ENCODE peak calls at places on chromosomes 7 and 10, in seven cellular contexts. One of them, this sample, is unnamed.

GRCh38 chr7:80900583-80901576 is 18.0 kb downstream of the SEMA3C start:
- DNase-seq in A549: no peak
- DNase-seq in K562: no peak
- DNase-seq in GM12878: no peak
- DNase-seq in SK-N-SH: no peak
- DNase-seq in HepG2: no peak
- DNase-seq in H1: no peak
- DNase-seq in this sample: peak; percentile 74

GRCh38 chr10:86229378-86229777 is 137.2 kb downstream of the GRID1 start:
- DNase-seq in A549: no peak
- DNase-seq in K562: no peak
- DNase-seq in GM12878: no peak
- DNase-seq in SK-N-SH: no peak
- DNase-seq in HepG2: no peak
- DNase-seq in H1: no peak
- DNase-seq in this sample: no peak

GRCh38 chr10:89633484-89633883 is 11.6 kb downstream of the PANK1 start:
- DNase-seq in A549: no peak
- DNase-seq in K562: no peak
- DNase-seq in GM12878: no peak
- DNase-seq in SK-N-SH: no peak
- DNase-seq in HepG2: peak; percentile 45
- DNase-seq in H1: no peak
- DNase-seq in this sample: peak; percentile 91

GRCh38 chr7:7779888-7780287 is 61.5 kb upstream of the RPA3 start:
- DNase-seq in A549: no peak
- DNase-seq in K562: no peak
- DNase-seq in GM12878: no peak
- DNase-seq in SK-N-SH: no peak
- DNase-seq in HepG2: no peak
- DNase-seq in H1: no peak
- DNase-seq in this sample: no peak

GRCh38 chr10:12937527-12937926 is 64.0 kb downstream of the CCDC3 start:
- DNase-seq in A549: no peak
- DNase-seq in K562: no peak
- DNase-seq in GM12878: no peak
- DNase-seq in SK-N-SH: no peak
- DNase-seq in HepG2: no peak
- DNase-seq in H1: no peak
- DNase-seq in this sample: no peak

GRCh38 chr7:128938524-128939074 is 872 bp downstream of the IRF5 start:
- DNase-seq in A549: no peak
- DNase-seq in K562: no peak
- DNase-seq in GM12878: no peak
- DNase-seq in SK-N-SH: peak; percentile 70
- DNase-seq in HepG2: no peak
- DNase-seq in H1: no peak
- DNase-seq in this sample: no peak

GRCh38 chr10:22455068-22455467 is 109.8 kb downstream of the SPAG6 start:
- DNase-seq in A549: no peak
- DNase-seq in K562: no peak
- DNase-seq in GM12878: no peak
- DNase-seq in SK-N-SH: no peak
- DNase-seq in HepG2: no peak
- DNase-seq in H1: no peak
- DNase-seq in this sample: no peak

GRCh38 chr7:106865130-106866115 is at the start of gene PIK3CG:
- DNase-seq in A549: no peak
- DNase-seq in K562: peak; percentile 65
- DNase-seq in GM12878: peak; percentile 41
- DNase-seq in SK-N-SH: no peak
- DNase-seq in HepG2: no peak
- DNase-seq in H1: no peak
- DNase-seq in this sample: no peak

GRCh38 chr7:31058122-31058521 is 6.0 kb downstream of the ADCYAP1R1 start:
- DNase-seq in A549: no peak
- DNase-seq in K562: peak; percentile 9
- DNase-seq in GM12878: no peak
- DNase-seq in SK-N-SH: no peak
- DNase-seq in HepG2: no peak
- DNase-seq in H1: no peak
- DNase-seq in this sample: peak; percentile 22

GRCh38 chr10:1183033-1183396 is 126.8 kb downstream of the WDR37 start:
- DNase-seq in A549: no peak
- DNase-seq in K562: no peak
- DNase-seq in GM12878: no peak
- DNase-seq in SK-N-SH: no peak
- DNase-seq in HepG2: no peak
- DNase-seq in H1: no peak
- DNase-seq in this sample: no peak

GRCh38 chr10:1180836-1181235 is 124.7 kb downstream of the WDR37 start:
- DNase-seq in A549: peak; percentile 10
- DNase-seq in K562: peak; percentile 23
- DNase-seq in GM12878: no peak
- DNase-seq in SK-N-SH: no peak
- DNase-seq in HepG2: no peak
- DNase-seq in H1: no peak
- DNase-seq in this sample: no peak

GRCh38 chr10:1180071-1180730 is 124.0 kb downstream of the WDR37 start:
- DNase-seq in A549: no peak
- DNase-seq in K562: no peak
- DNase-seq in GM12878: no peak
- DNase-seq in SK-N-SH: no peak
- DNase-seq in HepG2: no peak
- DNase-seq in H1: no peak
- DNase-seq in this sample: no peak

GRCh38 chr10:1183746-1184145 is 127.6 kb downstream of the WDR37 start:
- DNase-seq in A549: no peak
- DNase-seq in K562: no peak
- DNase-seq in GM12878: no peak
- DNase-seq in SK-N-SH: no peak
- DNase-seq in HepG2: no peak
- DNase-seq in H1: no peak
- DNase-seq in this sample: no peak

DNA sequence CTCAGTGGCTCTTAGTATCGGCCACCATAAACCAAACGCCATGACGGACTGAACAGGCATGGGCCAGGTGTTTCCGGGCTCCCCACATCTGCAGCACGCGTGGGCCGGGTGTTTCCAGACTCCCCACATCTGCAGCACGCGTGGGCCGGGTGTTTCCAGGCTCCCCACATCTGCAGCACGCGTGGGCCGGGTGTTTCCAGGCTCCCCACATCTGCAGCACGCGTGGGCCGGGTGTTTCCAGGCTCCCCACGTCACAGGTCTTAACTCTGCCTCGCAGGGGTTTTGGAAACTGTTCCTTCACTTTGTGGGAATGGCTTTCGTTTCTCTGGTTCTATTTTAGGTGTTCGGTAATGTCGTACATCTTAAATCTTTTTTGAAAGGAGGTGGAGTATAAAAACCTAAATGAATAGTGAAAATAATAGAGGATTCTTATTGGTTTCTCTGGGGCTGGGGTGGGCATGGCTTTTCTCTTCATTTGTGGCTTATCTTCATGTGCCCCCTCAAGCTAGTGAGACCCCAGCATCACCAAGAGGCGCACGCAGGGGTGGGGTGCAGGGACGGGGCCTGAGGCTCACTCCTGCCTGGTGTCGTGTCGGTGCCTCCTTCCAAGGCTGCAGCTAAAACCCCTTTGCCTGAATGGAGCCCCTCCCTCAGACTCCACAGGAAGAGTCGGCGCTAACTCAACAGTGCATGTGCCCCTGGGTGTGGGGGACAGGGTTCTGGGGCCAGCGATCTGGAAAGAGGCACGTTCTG is 126.3 kb downstream of the WDR37 start:
- DNase-seq in A549: no peak
- DNase-seq in K562: no peak
- DNase-seq in GM12878: no peak
- DNase-seq in SK-N-SH: no peak
- DNase-seq in HepG2: no peak
- DNase-seq in H1: no peak
- DNase-seq in this sample: no peak
- TF ChIP-seq USF2 in A549: no peak
- TF ChIP-seq USF2 in K562: no peak
- TF ChIP-seq USF2 in GM12878: no peak
- TF ChIP-seq USF2 in SK-N-SH: no peak
- TF ChIP-seq USF2 in HepG2: no peak
- TF ChIP-seq USF2 in H1: no peak
- TF ChIP-seq USF2 in this sample: no peak

GRCh38 chr10:34730726-34731125 is 84.4 kb downstream of the PARD3 start:
- DNase-seq in A549: no peak
- DNase-seq in K562: no peak
- DNase-seq in GM12878: no peak
- DNase-seq in SK-N-SH: no peak
- DNase-seq in HepG2: no peak
- DNase-seq in H1: no peak
- DNase-seq in this sample: no peak
- H3K27ac ChIP-seq in A549: no peak overlapping the region
- H3K27ac ChIP-seq in K562: no peak overlapping the region
- H3K27ac ChIP-seq in GM12878: no peak overlapping the region
- H3K27ac ChIP-seq in SK-N-SH: no peak overlapping the region
- H3K27ac ChIP-seq in HepG2: no peak overlapping the region
- H3K27ac ChIP-seq in H1: no peak overlapping the region
- H3K27ac ChIP-seq in this sample: no peak overlapping the region

GRCh38 chr7:96321041-96321669 is 743 bp downstream of the SLC25A13 start:
- DNase-seq in A549: peak; percentile 84
- DNase-seq in K562: peak; percentile 93
- DNase-seq in GM12878: peak; percentile 28
- DNase-seq in SK-N-SH: peak; percentile 87
- DNase-seq in HepG2: peak; percentile 88
- DNase-seq in H1: peak; percentile 80
- DNase-seq in this sample: peak; percentile 74
- TF ChIP-seq USF2 in A549: no peak
- TF ChIP-seq USF2 in K562: no peak
- TF ChIP-seq USF2 in GM12878: no peak
- TF ChIP-seq USF2 in SK-N-SH: no peak
- TF ChIP-seq USF2 in HepG2: no peak
- TF ChIP-seq USF2 in H1: no peak
- TF ChIP-seq USF2 in this sample: no peak

DNA sequence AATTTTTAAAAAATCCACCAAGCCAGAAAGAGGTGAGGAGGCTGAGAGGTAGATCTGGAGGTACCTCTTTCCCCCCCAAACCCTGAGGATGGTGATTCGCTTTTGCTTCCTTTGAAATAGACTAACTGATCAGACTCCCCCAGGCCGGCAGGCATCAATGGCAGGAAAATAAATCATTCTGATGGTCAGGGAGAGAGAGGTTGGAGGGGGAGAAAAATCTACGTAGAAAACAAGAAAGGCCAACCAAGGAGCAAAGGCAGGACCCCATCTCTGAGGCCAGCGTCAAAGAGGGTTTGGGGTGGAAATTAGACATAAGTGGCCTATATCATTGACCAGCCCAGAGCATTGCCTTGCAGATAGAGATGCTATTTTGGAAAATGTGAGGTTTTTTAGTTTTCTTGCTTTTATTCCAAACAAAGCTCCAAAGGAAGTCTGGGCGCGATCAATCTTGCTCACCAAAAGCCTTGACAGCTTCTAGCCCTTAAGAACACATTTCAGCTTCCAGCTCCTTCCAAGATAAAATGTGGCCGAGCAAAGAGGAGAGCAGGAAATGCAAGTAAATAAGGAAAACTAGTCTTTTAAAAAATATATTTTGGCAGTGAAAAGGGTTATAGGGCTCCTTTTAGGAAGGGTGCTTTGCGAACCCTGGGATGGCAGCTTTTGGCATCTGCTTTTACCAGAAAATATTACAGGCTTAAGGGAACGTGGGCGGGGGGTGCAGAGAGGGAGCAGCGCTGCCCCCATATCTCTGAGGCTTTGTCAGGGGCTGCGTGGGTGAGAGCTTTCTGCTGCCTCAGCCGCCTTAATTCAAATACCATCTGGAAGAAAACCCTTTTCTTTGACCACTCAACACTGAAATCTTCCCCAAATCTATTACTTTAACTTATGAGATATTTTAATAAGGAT is 2.0 kb upstream of the HOXA2 start:
- DNase-seq in A549: no peak
- DNase-seq in K562: no peak
- DNase-seq in GM12878: no peak
- DNase-seq in SK-N-SH: no peak
- DNase-seq in HepG2: no peak
- DNase-seq in H1: no peak
- DNase-seq in this sample: peak; percentile 78
- H3K27ac ChIP-seq in A549: no peak overlapping the region
- H3K27ac ChIP-seq in K562: no peak overlapping the region
- H3K27ac ChIP-seq in GM12878: no peak overlapping the region
- H3K27ac ChIP-seq in SK-N-SH: no peak overlapping the region
- H3K27ac ChIP-seq in HepG2: no peak overlapping the region
- H3K27ac ChIP-seq in H1: no peak overlapping the region
- H3K27ac ChIP-seq in this sample: peak overlapping the region; percentile 96

GRCh38 chr10:93277360-93277759 is 203.7 kb downstream of the CYP26A1 start:
- DNase-seq in A549: no peak
- DNase-seq in K562: no peak
- DNase-seq in GM12878: no peak
- DNase-seq in SK-N-SH: no peak
- DNase-seq in HepG2: no peak
- DNase-seq in H1: no peak
- DNase-seq in this sample: no peak
- TF ChIP-seq USF2 in A549: no peak
- TF ChIP-seq USF2 in K562: no peak
- TF ChIP-seq USF2 in GM12878: no peak
- TF ChIP-seq USF2 in SK-N-SH: no peak
- TF ChIP-seq USF2 in HepG2: no peak
- TF ChIP-seq USF2 in H1: no peak
- TF ChIP-seq USF2 in this sample: no peak

GRCh38 chr10:28459453-28460144 is 73.3 kb upstream of the WAC start:
- DNase-seq in A549: no peak
- DNase-seq in K562: no peak
- DNase-seq in GM12878: no peak
- DNase-seq in SK-N-SH: no peak
- DNase-seq in HepG2: no peak
- DNase-seq in H1: peak; percentile 59
- DNase-seq in this sample: no peak
- H3K27ac ChIP-seq in A549: no peak overlapping the region
- H3K27ac ChIP-seq in K562: no peak overlapping the region
- H3K27ac ChIP-seq in GM12878: no peak overlapping the region
- H3K27ac ChIP-seq in SK-N-SH: no peak overlapping the region
- H3K27ac ChIP-seq in HepG2: no peak overlapping the region
- H3K27ac ChIP-seq in H1: peak overlapping the region; percentile 24
- H3K27ac ChIP-seq in this sample: no peak overlapping the region

GRCh38 chr10:103564799-103565365 is 71.4 kb downstream of the NEURL1 start:
- DNase-seq in A549: peak; percentile 67
- DNase-seq in K562: peak; percentile 62
- DNase-seq in GM12878: no peak
- DNase-seq in SK-N-SH: peak; percentile 83
- DNase-seq in HepG2: peak; percentile 26
- DNase-seq in H1: peak; percentile 95
- DNase-seq in this sample: no peak
- TF ChIP-seq USF2 in A549: no peak
- TF ChIP-seq USF2 in K562: no peak
- TF ChIP-seq USF2 in GM12878: no peak
- TF ChIP-seq USF2 in SK-N-SH: no peak
- TF ChIP-seq USF2 in HepG2: no peak
- TF ChIP-seq USF2 in H1: no peak
- TF ChIP-seq USF2 in this sample: no peak

This sample was measured in IMR-90.